ENCODE peak calls at places on chromosomes 3 and 15, in eight cellular contexts. One of them, this sample, is unnamed. For H3K27me3, the result is how much of the 10 kb centered on the place peaks cover.

GRCh38 chr15:55846108-55846707 is 103.3 kb upstream of the PRTG start:
- DNase-seq in aorta: no peak
- DNase-seq in psoas muscle: no peak
- DNase-seq in GM23248: peak
- DNase-seq in neuronal stem cell: peak
- DNase-seq in keratinocyte: peak
- DNase-seq in mammary epithelial cell: peak
- DNase-seq in brain microvascular endothelial cell: peak
- DNase-seq in this sample: no peak

GRCh38 chr3:19474169-19474568 is 325.9 kb downstream of the KCNH8 start:
- DNase-seq in aorta: no peak
- DNase-seq in psoas muscle: no peak
- DNase-seq in GM23248: no peak
- DNase-seq in neuronal stem cell: no peak
- DNase-seq in keratinocyte: no peak
- DNase-seq in mammary epithelial cell: no peak
- DNase-seq in brain microvascular endothelial cell: no peak
- DNase-seq in this sample: no peak

GRCh38 chr3:9625656-9626055 is 23.6 kb upstream of the MTMR14 start:
- DNase-seq in aorta: no peak
- DNase-seq in psoas muscle: no peak
- DNase-seq in GM23248: no peak
- DNase-seq in neuronal stem cell: no peak
- DNase-seq in keratinocyte: no peak
- DNase-seq in mammary epithelial cell: no peak
- DNase-seq in brain microvascular endothelial cell: no peak
- DNase-seq in this sample: no peak

GRCh38 chr3:107704477-107704876 is 181.7 kb downstream of the BBX start:
- DNase-seq in aorta: no peak
- DNase-seq in psoas muscle: no peak
- DNase-seq in GM23248: peak
- DNase-seq in neuronal stem cell: no peak
- DNase-seq in keratinocyte: no peak
- DNase-seq in mammary epithelial cell: peak
- DNase-seq in brain microvascular endothelial cell: peak
- DNase-seq in this sample: no peak

GRCh38 chr3:183293966-183294365 is 40.9 kb downstream of the B3GNT5 start:
- DNase-seq in aorta: no peak
- DNase-seq in psoas muscle: no peak
- DNase-seq in GM23248: peak
- DNase-seq in neuronal stem cell: no peak
- DNase-seq in keratinocyte: no peak
- DNase-seq in mammary epithelial cell: no peak
- DNase-seq in brain microvascular endothelial cell: no peak
- DNase-seq in this sample: no peak

GRCh38 chr3:101252307-101252706 is 68.1 kb downstream of the IMPG2 start:
- DNase-seq in aorta: no peak
- DNase-seq in psoas muscle: no peak
- DNase-seq in GM23248: no peak
- DNase-seq in neuronal stem cell: no peak
- DNase-seq in keratinocyte: no peak
- DNase-seq in mammary epithelial cell: no peak
- DNase-seq in brain microvascular endothelial cell: no peak
- DNase-seq in this sample: no peak

GRCh38 chr3:50126287-50127211 is 28.6 kb upstream of the SEMA3F start:
- DNase-seq in aorta: no peak
- DNase-seq in psoas muscle: peak
- DNase-seq in GM23248: peak
- DNase-seq in neuronal stem cell: no peak
- DNase-seq in keratinocyte: no peak
- DNase-seq in mammary epithelial cell: no peak
- DNase-seq in brain microvascular endothelial cell: no peak
- DNase-seq in this sample: peak

GRCh38 chr15:41917767-41918430 is 24.0 kb upstream of the SPTBN5 start:
- DNase-seq in aorta: no peak
- DNase-seq in psoas muscle: peak
- DNase-seq in GM23248: peak
- DNase-seq in neuronal stem cell: no peak
- DNase-seq in keratinocyte: peak
- DNase-seq in mammary epithelial cell: peak
- DNase-seq in brain microvascular endothelial cell: peak
- DNase-seq in this sample: peak

GRCh38 chr15:25691544-25692430 is 171.3 kb downstream of the ATP10A start:
- DNase-seq in aorta: no peak
- DNase-seq in psoas muscle: no peak
- DNase-seq in GM23248: peak
- DNase-seq in neuronal stem cell: no peak
- DNase-seq in keratinocyte: no peak
- DNase-seq in mammary epithelial cell: no peak
- DNase-seq in brain microvascular endothelial cell: peak
- DNase-seq in this sample: peak

DNA sequence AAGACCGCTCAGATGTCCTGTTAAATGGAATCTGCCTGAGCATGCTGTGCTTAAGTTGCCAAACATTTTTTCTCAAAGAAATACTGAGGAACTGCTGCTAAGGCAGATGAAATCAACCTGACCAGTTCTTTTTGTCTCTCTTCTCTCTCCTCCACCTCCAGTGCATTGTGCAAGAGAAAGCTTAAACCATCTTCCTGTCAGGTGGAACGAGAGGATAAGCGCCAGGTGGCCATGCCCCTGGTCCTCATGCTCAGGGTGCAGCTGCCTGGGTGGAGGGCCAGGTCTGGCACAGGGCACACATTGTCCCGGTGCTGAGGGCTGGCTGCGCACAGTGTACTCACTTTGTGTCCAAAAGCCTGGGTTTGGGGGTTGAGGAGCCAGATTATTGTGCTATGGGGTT is 176.2 kb upstream of the TP63 start:
- DNase-seq in aorta: no peak
- DNase-seq in psoas muscle: no peak
- DNase-seq in GM23248: no peak
- DNase-seq in neuronal stem cell: no peak
- DNase-seq in keratinocyte: no peak
- DNase-seq in mammary epithelial cell: peak
- DNase-seq in brain microvascular endothelial cell: no peak
- DNase-seq in this sample: no peak
- H3K27me3 ChIP-seq in aorta: under half
- H3K27me3 ChIP-seq in psoas muscle: under half
- H3K27me3 ChIP-seq in GM23248: under half
- H3K27me3 ChIP-seq in neuronal stem cell: under half
- H3K27me3 ChIP-seq in keratinocyte: under half
- H3K27me3 ChIP-seq in mammary epithelial cell: under half
- H3K27me3 ChIP-seq in brain microvascular endothelial cell: under half
- H3K27me3 ChIP-seq in this sample: under half

GRCh38 chr3:97950360-97950759 is 21.9 kb downstream of the RIOX2 start:
- DNase-seq in aorta: no peak
- DNase-seq in psoas muscle: no peak
- DNase-seq in GM23248: no peak
- DNase-seq in neuronal stem cell: no peak
- DNase-seq in keratinocyte: no peak
- DNase-seq in mammary epithelial cell: no peak
- DNase-seq in brain microvascular endothelial cell: no peak
- DNase-seq in this sample: no peak
- H3K4me3 ChIP-seq in aorta: no peak
- H3K4me3 ChIP-seq in psoas muscle: no peak
- H3K4me3 ChIP-seq in GM23248: no peak
- H3K4me3 ChIP-seq in neuronal stem cell: peak
- H3K4me3 ChIP-seq in keratinocyte: no peak
- H3K4me3 ChIP-seq in mammary epithelial cell: no peak
- H3K4me3 ChIP-seq in brain microvascular endothelial cell: no peak
- H3K4me3 ChIP-seq in this sample: no peak

GRCh38 chr15:91694829-91695205 is 158.7 kb upstream of the SLCO3A1 start:
- DNase-seq in aorta: peak
- DNase-seq in psoas muscle: peak
- DNase-seq in GM23248: peak
- DNase-seq in neuronal stem cell: no peak
- DNase-seq in keratinocyte: no peak
- DNase-seq in mammary epithelial cell: peak
- DNase-seq in brain microvascular endothelial cell: no peak
- DNase-seq in this sample: no peak
- H3K27ac ChIP-seq in aorta: peak
- H3K27ac ChIP-seq in psoas muscle: peak
- H3K27ac ChIP-seq in GM23248: peak
- H3K27ac ChIP-seq in neuronal stem cell: no peak
- H3K27ac ChIP-seq in keratinocyte: peak
- H3K27ac ChIP-seq in mammary epithelial cell: peak
- H3K27ac ChIP-seq in brain microvascular endothelial cell: no peak
- H3K27ac ChIP-seq in this sample: peak

DNA sequence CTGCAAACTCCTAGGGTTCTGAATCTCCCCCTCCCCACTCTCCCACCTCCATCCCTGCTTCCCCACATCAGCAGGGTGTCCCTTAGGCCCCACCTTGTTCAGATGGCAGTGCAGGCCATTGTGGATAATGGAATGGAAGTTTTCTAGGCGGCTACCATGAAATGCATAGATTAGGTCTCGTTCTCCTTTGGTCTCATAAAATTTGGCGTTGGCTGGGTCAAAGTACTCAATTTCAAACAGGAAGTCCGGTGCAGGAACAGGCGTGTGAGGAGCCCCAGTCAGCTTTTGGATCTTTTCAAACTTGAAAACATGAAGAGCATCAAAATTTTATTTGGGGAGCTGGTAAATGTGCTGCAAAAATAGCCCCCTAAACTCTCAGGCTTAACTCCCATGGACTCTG is 20.2 kb downstream of the PARP16 start:
- DNase-seq in aorta: no peak
- DNase-seq in psoas muscle: no peak
- DNase-seq in GM23248: no peak
- DNase-seq in neuronal stem cell: no peak
- DNase-seq in keratinocyte: no peak
- DNase-seq in mammary epithelial cell: no peak
- DNase-seq in brain microvascular endothelial cell: no peak
- DNase-seq in this sample: no peak
- H3K27me3 ChIP-seq in aorta: under half
- H3K27me3 ChIP-seq in psoas muscle: under half
- H3K27me3 ChIP-seq in GM23248: under half
- H3K27me3 ChIP-seq in neuronal stem cell: under half
- H3K27me3 ChIP-seq in keratinocyte: under half
- H3K27me3 ChIP-seq in mammary epithelial cell: under half
- H3K27me3 ChIP-seq in brain microvascular endothelial cell: under half
- H3K27me3 ChIP-seq in this sample: under half

DNA sequence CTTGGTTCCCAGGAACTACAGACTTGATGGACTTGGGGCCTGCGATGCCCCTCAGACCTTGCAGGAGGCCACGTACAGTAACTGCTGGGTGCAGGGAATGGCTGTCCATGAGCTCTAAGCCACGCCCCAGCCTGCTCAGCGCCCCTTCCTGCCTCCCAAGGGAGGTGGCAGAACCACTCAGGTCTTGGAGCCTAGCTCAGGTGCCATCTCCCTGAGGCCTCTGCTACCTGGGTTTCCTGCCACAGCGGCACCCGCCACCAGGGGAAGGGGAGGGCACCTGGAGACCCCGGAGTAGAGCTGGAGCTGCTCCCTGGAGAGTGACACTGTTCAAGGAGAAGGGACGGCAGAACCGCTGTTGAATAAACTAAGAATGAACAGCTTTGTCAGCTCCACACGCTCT is 77.8 kb upstream of the RPL32 start:
- DNase-seq in aorta: no peak
- DNase-seq in psoas muscle: no peak
- DNase-seq in GM23248: no peak
- DNase-seq in neuronal stem cell: no peak
- DNase-seq in keratinocyte: no peak
- DNase-seq in mammary epithelial cell: no peak
- DNase-seq in brain microvascular endothelial cell: no peak
- DNase-seq in this sample: no peak
- H3K4me3 ChIP-seq in aorta: no peak
- H3K4me3 ChIP-seq in psoas muscle: no peak
- H3K4me3 ChIP-seq in GM23248: no peak
- H3K4me3 ChIP-seq in neuronal stem cell: no peak
- H3K4me3 ChIP-seq in keratinocyte: no peak
- H3K4me3 ChIP-seq in mammary epithelial cell: no peak
- H3K4me3 ChIP-seq in brain microvascular endothelial cell: no peak
- H3K4me3 ChIP-seq in this sample: no peak

GRCh38 chr3:58322793-58323192 is 9.9 kb upstream of the PXK start:
- DNase-seq in aorta: no peak
- DNase-seq in psoas muscle: no peak
- DNase-seq in GM23248: no peak
- DNase-seq in neuronal stem cell: no peak
- DNase-seq in keratinocyte: no peak
- DNase-seq in mammary epithelial cell: no peak
- DNase-seq in brain microvascular endothelial cell: no peak
- DNase-seq in this sample: no peak

GRCh38 chr3:58326267-58326932 is 6.3 kb upstream of the PXK start:
- DNase-seq in aorta: no peak
- DNase-seq in psoas muscle: no peak
- DNase-seq in GM23248: no peak
- DNase-seq in neuronal stem cell: no peak
- DNase-seq in keratinocyte: no peak
- DNase-seq in mammary epithelial cell: no peak
- DNase-seq in brain microvascular endothelial cell: no peak
- DNase-seq in this sample: no peak

GRCh38 chr3:58323795-58324674 is 8.7 kb upstream of the PXK start:
- DNase-seq in aorta: no peak
- DNase-seq in psoas muscle: no peak
- DNase-seq in GM23248: no peak
- DNase-seq in neuronal stem cell: no peak
- DNase-seq in keratinocyte: no peak
- DNase-seq in mammary epithelial cell: peak
- DNase-seq in brain microvascular endothelial cell: no peak
- DNase-seq in this sample: no peak

GRCh38 chr3:58324675-58325390 is 7.9 kb upstream of the PXK start:
- DNase-seq in aorta: no peak
- DNase-seq in psoas muscle: no peak
- DNase-seq in GM23248: no peak
- DNase-seq in neuronal stem cell: no peak
- DNase-seq in keratinocyte: no peak
- DNase-seq in mammary epithelial cell: peak
- DNase-seq in brain microvascular endothelial cell: no peak
- DNase-seq in this sample: no peak

DNA sequence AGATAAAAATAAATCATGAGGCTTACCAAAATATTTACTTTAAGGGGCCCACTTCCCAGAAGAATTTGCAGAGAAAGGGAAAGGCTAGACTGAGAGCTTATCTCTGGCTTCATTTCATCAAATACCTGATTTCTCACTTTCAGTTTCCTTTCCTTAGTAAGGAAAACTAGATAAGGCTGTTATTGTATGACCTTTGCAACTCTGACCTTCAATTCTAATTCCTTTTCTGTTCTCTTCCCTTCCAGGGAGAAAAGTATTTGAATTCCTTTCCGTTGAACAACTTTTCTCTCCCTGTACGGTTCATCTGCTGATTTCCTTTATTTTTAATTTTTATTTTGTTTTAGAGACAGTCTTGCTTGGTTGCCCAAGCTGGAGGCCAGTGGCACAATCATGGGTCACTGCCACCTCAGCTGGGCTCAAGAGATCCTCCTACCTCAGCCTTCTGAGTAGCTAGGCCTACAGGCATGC is 7.1 kb upstream of the PXK start:
- DNase-seq in aorta: no peak
- DNase-seq in psoas muscle: no peak
- DNase-seq in GM23248: no peak
- DNase-seq in neuronal stem cell: no peak
- DNase-seq in keratinocyte: no peak
- DNase-seq in mammary epithelial cell: no peak
- DNase-seq in brain microvascular endothelial cell: no peak
- DNase-seq in this sample: no peak
- H3K27ac ChIP-seq in aorta: no peak
- H3K27ac ChIP-seq in psoas muscle: no peak
- H3K27ac ChIP-seq in GM23248: peak
- H3K27ac ChIP-seq in neuronal stem cell: no peak
- H3K27ac ChIP-seq in keratinocyte: no peak
- H3K27ac ChIP-seq in mammary epithelial cell: no peak
- H3K27ac ChIP-seq in brain microvascular endothelial cell: peak
- H3K27ac ChIP-seq in this sample: peak